ENCODE peak calls at places on chromosomes 4 and X, in five cellular contexts. H is heart left ventricle, K is right lobe of liver, C is Peyer's patch, M is upper lobe of left lung. J is an unnamed sample.

GRCh38 chr4:147938481-147938880 is 206.6 kb downstream of the ARHGAP10 start:
- DNase-seq in H (no peak), K (no peak), C (no peak), M (no peak), J (no peak)

GRCh38 chr4:137360701-137361213 is 171.5 kb downstream of the PCDH18 start:
- DNase-seq in H (no peak), K (no peak), C (no peak), M (no peak), J (no peak)

GRCh38 chr4:61210186-61210939 is 10.2 kb downstream of the ADGRL3 start:
- DNase-seq in H (no peak), K (no peak), C (no peak), M (no peak), J (no peak)

GRCh38 chrX:107677501-107677901 is 49.2 kb downstream of the PRPS1 start:
- DNase-seq in H (no peak), K (no peak), C (no peak), M (no peak), J (no peak)

GRCh38 chrX:19686876-19687275 is 171.6 kb upstream of the MAP3K15 start:
- DNase-seq in H (no peak), K (no peak), C (no peak), M (no peak), J (no peak)

GRCh38 chrX:39564751-39565150 is 533.0 kb downstream of the BCOR start:
- DNase-seq in H (no peak), K (no peak), C (no peak), M (no peak), J (no peak)

GRCh38 chr4:2792711-2793577 is at the start of gene SH3BP2:
- DNase-seq in H (peak; percentile 92), K (peak; percentile 94), C (peak; percentile 91), M (peak; percentile 97), J (peak; percentile 69)

GRCh38 chr4:98682719-98683118 is 24.3 kb upstream of the TSPAN5 start:
- DNase-seq in H (no peak), K (no peak), C (no peak), M (no peak), J (peak; percentile 92)

GRCh38 chrX:100654256-100654655 is 10.3 kb downstream of the SRPX2 start:
- DNase-seq in H (no peak), K (no peak), C (peak; percentile 50), M (no peak), J (peak; percentile 21)

GRCh38 chr4:61319156-61319555 is 119.0 kb downstream of the ADGRL3 start:
- DNase-seq in H (no peak), K (no peak), C (no peak), M (no peak), J (no peak)

GRCh38 chrX:132489256-132490085 is 633 bp upstream of the MBNL3 start:
- DNase-seq in H (peak; percentile 66), K (peak; percentile 87), C (peak; percentile 85), M (peak; percentile 91), J (peak; percentile 85)

GRCh38 chrX:97332963-97333362 is 449.3 kb downstream of the RPA4 start:
- DNase-seq in H (no peak), K (no peak), C (no peak), M (no peak), J (no peak)

GRCh38 chr4:24103434-24104168 is 213.8 kb upstream of the PPARGC1A start:
- DNase-seq in H (no peak), K (no peak), C (no peak), M (no peak), J (no peak)

GRCh38 chrX:39759526-39760224 is 338.1 kb downstream of the BCOR start:
- DNase-seq in H (no peak), K (no peak), C (no peak), M (no peak), J (no peak)

GRCh38 chrX:44003975-44004374 is 30.8 kb upstream of the NDP start:
- DNase-seq in H (no peak), K (no peak), C (no peak), M (no peak), J (no peak)

GRCh38 chr4:78561677-78562076 is 10.1 kb downstream of the ANXA3 start:
- DNase-seq in H (no peak), K (no peak), C (no peak), M (no peak), J (no peak)

GRCh38 chr4:108498925-108499324 is 121.5 kb upstream of the RPL34 start:
- DNase-seq in H (no peak), K (no peak), C (no peak), M (no peak), J (no peak)

GRCh38 chr4:80434238-80434637 is 98.7 kb downstream of the CFAP299 start:
- DNase-seq in H (no peak), K (no peak), C (no peak), M (no peak), J (no peak)

GRCh38 chrX:10011261-10011931 is 44.2 kb downstream of the CLDN34 start:
- DNase-seq in H (no peak), K (no peak), C (peak; percentile 36), M (no peak), J (no peak)

GRCh38 chr4:52956691-52957090 is 94.6 kb downstream of the RASL11B start:
- DNase-seq in H (no peak), K (no peak), C (no peak), M (no peak), J (no peak)

GRCh38 chrX:155070663-155070974 is 317 bp downstream of the CMC4 start:
- DNase-seq in H (no peak), K (peak; percentile 62), C (no peak), M (no peak), J (no peak)

GRCh38 chr4:138188406-138189084 is 53.6 kb downstream of the SLC7A11 start:
- DNase-seq in H (no peak), K (no peak), C (no peak), M (no peak), J (no peak)

GRCh38 chr4:184335520-184335919 is 117.8 kb upstream of the ENPP6 start:
- DNase-seq in H (no peak), K (no peak), C (no peak), M (no peak), J (no peak)

GRCh38 chrX:50432760-50433377 is 37.8 kb downstream of the DGKK start:
- DNase-seq in H (no peak), K (no peak), C (no peak), M (no peak), J (no peak)

GRCh38 chrX:55057691-55058249 is 17.1 kb upstream of the PAGE2B start:
- DNase-seq in H (no peak), K (no peak), C (peak; percentile 69), M (no peak), J (peak; percentile 71)

GRCh38 chrX:41009816-41010187 is 75.4 kb upstream of the USP9X start:
- DNase-seq in H (no peak), K (no peak), C (no peak), M (no peak), J (no peak)

GRCh38 chrX:41005445-41005992 is 79.7 kb upstream of the USP9X start:
- DNase-seq in H (no peak), K (no peak), C (no peak), M (no peak), J (peak; percentile 3)

GRCh38 chrX:41014776-41015175 is 70.5 kb upstream of the USP9X start:
- DNase-seq in H (no peak), K (no peak), C (no peak), M (no peak), J (no peak)

GRCh38 chrX:41010188-41010846 is 74.9 kb upstream of the USP9X start:
- DNase-seq in H (peak; percentile 86), K (peak; percentile 75), C (peak; percentile 81), M (peak; percentile 85), J (peak; percentile 97)
- TF ChIP-seq POLR2A in H (no peak), K (peak; percentile 80), C (peak; percentile 19), M (no peak), J (peak; percentile 86)

GRCh38 chrX:12788645-12789044 is 2.6 kb upstream of the PRPS2 start:
- DNase-seq in H (no peak), K (no peak), C (no peak), M (no peak), J (no peak)

GRCh38 chrX:12792711-12793110 is 1.5 kb downstream of the PRPS2 start:
- DNase-seq in H (no peak), K (no peak), C (no peak), M (no peak), J (no peak)

GRCh38 chrX:12790878-12791252 is 347 bp upstream of the PRPS2 start:
- DNase-seq in H (no peak), K (no peak), C (no peak), M (no peak), J (no peak)

GRCh38 chrX:12789976-12790375 is 1.2 kb upstream of the PRPS2 start:
- DNase-seq in H (no peak), K (no peak), C (no peak), M (no peak), J (no peak)

DNA sequence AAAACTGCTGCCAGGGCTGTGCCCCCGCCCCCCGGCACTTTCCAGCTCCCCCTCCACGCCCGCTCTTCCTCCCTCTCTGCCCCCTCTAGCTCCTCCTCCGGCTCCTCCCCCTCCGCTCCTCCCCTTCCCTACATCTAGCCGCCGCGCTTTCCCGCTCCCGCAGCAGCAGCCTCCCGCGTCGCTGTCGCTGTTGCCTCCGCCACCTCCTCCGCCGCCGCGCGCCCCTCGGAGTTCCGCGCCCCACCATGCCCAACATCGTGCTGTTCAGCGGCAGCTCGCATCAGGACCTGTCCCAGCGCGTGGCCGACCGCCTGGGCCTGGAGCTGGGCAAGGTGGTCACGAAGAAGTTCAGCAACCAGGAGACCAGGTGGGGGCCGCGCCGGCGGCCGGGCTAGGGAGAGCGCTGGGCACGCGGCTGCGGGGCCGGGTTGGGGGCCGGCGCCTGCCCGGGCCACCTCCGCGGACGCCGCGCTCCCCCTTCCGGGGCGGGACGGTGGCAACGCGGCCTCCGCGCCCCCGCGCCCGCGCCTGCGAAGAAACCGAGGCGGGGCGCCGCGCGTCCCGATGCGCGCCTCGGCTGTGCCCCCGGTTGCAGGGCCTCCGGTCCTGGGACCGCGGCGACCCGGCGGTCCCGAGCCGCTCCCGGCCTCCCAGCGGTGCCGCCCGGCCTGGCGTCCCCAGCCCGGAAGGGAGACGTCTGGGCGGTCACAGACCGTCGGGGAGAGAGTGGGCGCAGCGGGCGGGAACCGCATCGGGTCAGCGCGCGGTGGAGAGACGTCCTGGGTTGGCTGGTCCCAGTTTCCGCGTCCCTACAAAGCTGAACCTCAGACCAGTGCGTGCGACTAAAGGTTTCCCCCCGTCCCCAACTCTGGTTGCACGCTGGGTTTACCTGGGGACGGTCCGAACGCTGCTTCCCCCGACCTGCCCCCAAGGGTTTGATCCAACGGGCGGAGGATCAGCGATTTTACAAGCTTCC is at the start of gene PRPS2:
- DNase-seq in H (peak; percentile 59), K (peak; percentile 82), C (peak; percentile 85), M (peak; percentile 87), J (peak; percentile 76)
- TF ChIP-seq POLR2A in H (no peak), K (peak; percentile 21), C (no peak), M (no peak), J (peak; percentile 55)

GRCh38 chr4:1578968-1579833 is 104.9 kb downstream of the FAM53A start:
- DNase-seq in H (peak; percentile 89), K (peak; percentile 78), C (peak; percentile 90), M (peak; percentile 95), J (peak; percentile 88)

GRCh38 chr4:1577818-1578217 is 106.3 kb downstream of the FAM53A start:
- DNase-seq in H (peak; percentile 19), K (peak; percentile 51), C (no peak), M (peak; percentile 70), J (no peak)

GRCh38 chr4:1578301-1578781 is 105.8 kb downstream of the FAM53A start:
- DNase-seq in H (peak; percentile 33), K (peak; percentile 55), C (no peak), M (peak; percentile 75), J (peak; percentile 34)

GRCh38 chr4:1582227-1582626 is 101.9 kb downstream of the FAM53A start:
- DNase-seq in H (peak; percentile 43), K (peak; percentile 79), C (peak; percentile 54), M (peak; percentile 66), J (no peak)

GRCh38 chr4:1579834-1580686 is 104.1 kb downstream of the FAM53A start:
- DNase-seq in H (peak; percentile 93), K (peak; percentile 94), C (peak; percentile 96), M (peak; percentile 99), J (peak; percentile 98)
- TF ChIP-seq POLR2A in H (no peak), K (peak; percentile 29), C (no peak), M (no peak), J (peak; percentile 70)

GRCh38 chr4:16227462-16227868 is 1.2 kb upstream of the TAPT1 start:
- DNase-seq in H (peak; percentile 63), K (peak; percentile 65), C (peak; percentile 73), M (no peak), J (peak; percentile 65)
- TF ChIP-seq POLR2A in H (no peak), K (no peak), C (no peak), M (no peak), J (peak; percentile 33)

J was measured in erythroblast.